ENCODE peak calls at places on chromosome 19, in eight cellular contexts. A is CD8-positive, alpha-beta T cell; G is foreskin melanocyte; S is NCI-H774; J is effector memory CD4-positive, alpha-beta T cell; B is GM23248; Q is lower lobe of right lung; K is IMR-90. W is an unnamed sample.

GRCh38 chr19:18999896-19000620 is 33.3 kb downstream of the SUGP2 start:
- DNase-seq in A (no peak), G (no peak), S (no peak), J (no peak), B (peak; percentile 40), Q (no peak), K (peak; percentile 10), W (no peak)

GRCh38 chr19:18558202-18558555 is 509 bp downstream of the KXD1 start:
- DNase-seq in A (no peak), G (no peak), S (no peak), J (no peak), B (peak; percentile 40), Q (no peak), K (no peak), W (no peak)

GRCh38 chr19:585551-586110 is 4.0 kb upstream of the HCN2 start:
- DNase-seq in A (no peak), G (no peak), S (no peak), J (no peak), B (peak; percentile 27), Q (no peak), K (no peak), W (no peak)

GRCh38 chr19:13881692-13882418 is 4.9 kb downstream of the NANOS3 start:
- DNase-seq in A (no peak), G (no peak), S (no peak), J (no peak), B (peak; percentile 85), Q (peak; percentile 65), K (peak; percentile 39), W (no peak)

GRCh38 chr19:9673912-9674668 is 810 bp downstream of the ZNF562 start:
- DNase-seq in A (no peak), G (no peak), S (no peak), J (no peak), B (peak; percentile 34), Q (no peak), K (peak; percentile 5), W (no peak)

GRCh38 chr19:34366670-34367423 is 1.9 kb downstream of the GPI start:
- DNase-seq in A (no peak), G (no peak), S (no peak), J (no peak), B (peak; percentile 73), Q (no peak), K (peak; percentile 74), W (no peak)

GRCh38 chr19:6270076-6270745 is 9.6 kb downstream of the MLLT1 start:
- DNase-seq in A (no peak), G (no peak), S (no peak), J (no peak), B (no peak), Q (no peak), K (no peak), W (no peak)

GRCh38 chr19:13868663-13869062 is 8.3 kb upstream of the NANOS3 start:
- DNase-seq in A (no peak), G (no peak), S (no peak), J (no peak), B (no peak), Q (no peak), K (no peak), W (no peak)

GRCh38 chr19:50705422-50706019 is 14.1 kb downstream of the SHANK1 start:
- DNase-seq in A (peak; percentile 13), G (no peak), S (no peak), J (no peak), B (peak; percentile 88), Q (no peak), K (peak; percentile 76), W (no peak)

GRCh38 chr19:41570639-41571112 is 5.3 kb upstream of the CEACAM21 start:
- DNase-seq in A (peak; percentile 77), G (peak; percentile 36), S (peak; percentile 46), J (peak; percentile 77), B (peak; percentile 85), Q (peak; percentile 91), K (peak; percentile 57), W (peak; percentile 97)

GRCh38 chr19:50858896-50859295 is 4.2 kb downstream of the KLK3 start:
- DNase-seq in A (no peak), G (no peak), S (peak; percentile 77), J (no peak), B (no peak), Q (no peak), K (no peak), W (no peak)

GRCh38 chr19:43779820-43780219 is 953 bp downstream of the KCNN4 start:
- DNase-seq in A (no peak), G (no peak), S (no peak), J (no peak), B (no peak), Q (no peak), K (no peak), W (no peak)

GRCh38 chr19:7492142-7493055 is 3.6 kb upstream of the PEX11G start:
- DNase-seq in A (no peak), G (no peak), S (no peak), J (no peak), B (peak; percentile 72), Q (no peak), K (no peak), W (no peak)

GRCh38 chr19:46378268-46378667 is 31.4 kb downstream of the PPP5C start:
- DNase-seq in A (no peak), G (peak; percentile 45), S (peak; percentile 10), J (no peak), B (peak; percentile 95), Q (no peak), K (peak; percentile 81), W (no peak)

GRCh38 chr19:30252214-30252613 is 120.0 kb upstream of the ZNF536 start:
- DNase-seq in A (no peak), G (no peak), S (no peak), J (no peak), B (no peak), Q (no peak), K (no peak), W (no peak)

GRCh38 chr19:5827891-5828660 is 11.4 kb downstream of the FUT6 start:
- DNase-seq in A (peak; percentile 84), G (peak; percentile 84), S (peak; percentile 99), J (peak; percentile 88), B (peak; percentile 93), Q (peak; percentile 94), K (peak; percentile 85), W (peak; percentile 95)

GRCh38 chr19:8305798-8306197 is 2.4 kb downstream of the CD320 start:
- DNase-seq in A (no peak), G (no peak), S (no peak), J (no peak), B (no peak), Q (peak; percentile 14), K (no peak), W (peak; percentile 12)

GRCh38 chr19:46902402-46902766 is 41.6 kb downstream of the ARHGAP35 start:
- DNase-seq in A (no peak), G (no peak), S (no peak), J (no peak), B (peak; percentile 60), Q (no peak), K (peak; percentile 31), W (no peak)

GRCh38 chr19:11626252-11626651 is 29.0 kb downstream of the ZNF627 start:
- DNase-seq in A (no peak), G (no peak), S (no peak), J (no peak), B (no peak), Q (peak; percentile 47), K (no peak), W (no peak)

GRCh38 chr19:7333198-7334118 is 15.3 kb upstream of the ARHGEF18 start:
- DNase-seq in A (no peak), G (peak; percentile 67), S (no peak), J (no peak), B (no peak), Q (no peak), K (no peak), W (peak; percentile 64)

GRCh38 chr19:56639217-56639616 is 3.7 kb upstream of the SMIM17 start:
- DNase-seq in A (no peak), G (no peak), S (no peak), J (no peak), B (peak; percentile 24), Q (no peak), K (peak; percentile 3), W (no peak)

GRCh38 chr19:54928299-54928698 is 19.0 kb downstream of the NLRP7 start:
- DNase-seq in A (no peak), G (no peak), S (no peak), J (no peak), B (peak; percentile 12), Q (no peak), K (no peak), W (no peak)

GRCh38 chr19:28535352-28535775 is 677.6 kb downstream of the UQCRFS1 start:
- DNase-seq in A (no peak), G (no peak), S (no peak), J (no peak), B (no peak), Q (no peak), K (no peak), W (no peak)

GRCh38 chr19:54162884-54163283 is 3.4 kb upstream of the LENG1 start:
- DNase-seq in A (no peak), G (no peak), S (no peak), J (no peak), B (no peak), Q (no peak), K (no peak), W (no peak)

GRCh38 chr19:28184997-28185396 is 1028.0 kb downstream of the UQCRFS1 start:
- DNase-seq in A (no peak), G (no peak), S (no peak), J (no peak), B (peak; percentile 46), Q (no peak), K (no peak), W (no peak)

GRCh38 chr19:335072-335471 is 9.5 kb downstream of the MIER2 start:
- DNase-seq in A (no peak), G (no peak), S (no peak), J (no peak), B (no peak), Q (no peak), K (no peak), W (no peak)

GRCh38 chr19:4077800-4078683 is 11.3 kb upstream of the ZBTB7A start:
- DNase-seq in A (no peak), G (no peak), S (no peak), J (no peak), B (peak; percentile 64), Q (peak; percentile 87), K (no peak), W (peak; percentile 93)

GRCh38 chr19:56314018-56314583 is 538 bp downstream of the ZSCAN5A start:
- DNase-seq in A (no peak), G (no peak), S (peak; percentile 76), J (no peak), B (peak; percentile 68), Q (no peak), K (peak; percentile 22), W (no peak)

GRCh38 chr19:55536366-55536765 is 567 bp downstream of the SBK2 start:
- DNase-seq in A (no peak), G (no peak), S (no peak), J (no peak), B (no peak), Q (no peak), K (no peak), W (no peak)

GRCh38 chr19:7904074-7905020 is 670 bp downstream of the MAP2K7 start:
- DNase-seq in A (no peak), G (no peak), S (peak; percentile 36), J (peak; percentile 77), B (no peak), Q (peak; percentile 77), K (no peak), W (peak; percentile 94)

GRCh38 chr19:4847190-4847973 is 15.9 kb upstream of the TICAM1 start:
- DNase-seq in A (no peak), G (no peak), S (no peak), J (no peak), B (peak; percentile 53), Q (no peak), K (no peak), W (no peak)

GRCh38 chr19:12913011-12913561 is 6.0 kb downstream of the SYCE2 start:
- DNase-seq in A (no peak), G (no peak), S (peak; percentile 96), J (no peak), B (peak; percentile 76), Q (peak; percentile 77), K (peak; percentile 42), W (no peak)

GRCh38 chr19:56142087-56142787 is 1.1 kb downstream of the ZNF444 start:
- DNase-seq in A (no peak), G (no peak), S (peak; percentile 24), J (no peak), B (no peak), Q (peak; percentile 73), K (no peak), W (no peak)

GRCh38 chr19:49436381-49437017 is 4.8 kb downstream of the SLC17A7 start:
- DNase-seq in A (no peak), G (no peak), S (no peak), J (peak; percentile 43), B (peak; percentile 54), Q (no peak), K (no peak), W (no peak)

W was measured in spleen.